ENCODE peak calls at places on chromosomes 1 and 21, in eight cellular contexts. G is right cardiac atrium, M is progenitor cell of endocrine pancreas, H is NCI-H446 treated with DMSO at 0.1 percent for 48 hours, Z is NCI-H1694, C is activated gamma-delta T cell treated with Interleukin-2 at 50 U/mL for 16 hours, E is stomach, K is COR-L47. W is an unnamed sample.

GRCh38 chr1:32274646-32275340 is 17.1 kb upstream of the HDAC1 start:
- DNase-seq in G (no peak), M (no peak), H (no peak), Z (no peak), C (no peak), E (no peak), K (no peak), W (no peak)

GRCh38 chr1:170284016-170284415 is 138.3 kb downstream of the NTMT2 start:
- DNase-seq in G (no peak), M (no peak), H (no peak), Z (no peak), C (no peak), E (no peak), K (no peak), W (peak)

GRCh38 chr1:87167157-87167810 is 161.4 kb upstream of the LMO4 start:
- DNase-seq in G (no peak), M (no peak), H (no peak), Z (no peak), C (no peak), E (no peak), K (no peak), W (no peak)

GRCh38 chr1:33986389-33987095 is 122.7 kb downstream of the HMGB4 start:
- DNase-seq in G (peak), M (no peak), H (peak), Z (no peak), C (no peak), E (peak), K (no peak), W (peak)

GRCh38 chr1:53180226-53180625 is 16.4 kb upstream of the CPT2 start:
- DNase-seq in G (no peak), M (no peak), H (no peak), Z (no peak), C (no peak), E (no peak), K (no peak), W (no peak)

GRCh38 chr1:201633811-201634210 is 94.9 kb downstream of the NAV1 start:
- DNase-seq in G (no peak), M (no peak), H (no peak), Z (no peak), C (no peak), E (no peak), K (no peak), W (no peak)

GRCh38 chr1:101051688-101052638 is 26.4 kb upstream of the DPH5 start:
- DNase-seq in G (no peak), M (no peak), H (no peak), Z (no peak), C (no peak), E (no peak), K (no peak), W (no peak)

GRCh38 chr1:78038491-78038939 is 7.3 kb upstream of the GIPC2 start:
- DNase-seq in G (no peak), M (no peak), H (no peak), Z (no peak), C (no peak), E (no peak), K (no peak), W (peak)

GRCh38 chr1:1204425-1204920 is 1.9 kb downstream of the TNFRSF18 start:
- DNase-seq in G (no peak), M (no peak), H (no peak), Z (no peak), C (no peak), E (no peak), K (no peak), W (no peak)

GRCh38 chr21:14968029-14968428 is 96.8 kb downstream of the NRIP1 start:
- DNase-seq in G (no peak), M (no peak), H (no peak), Z (no peak), C (no peak), E (no peak), K (no peak), W (no peak)

GRCh38 chr1:228007054-228007800 is 429 bp downstream of the WNT3A start:
- DNase-seq in G (no peak), M (peak), H (no peak), Z (no peak), C (no peak), E (peak), K (no peak), W (no peak)

GRCh38 chr1:244383278-244383884 is 68.3 kb downstream of the ADSS2 start:
- DNase-seq in G (no peak), M (no peak), H (no peak), Z (no peak), C (no peak), E (no peak), K (no peak), W (no peak)

GRCh38 chr1:86906419-86906818 is 7.5 kb downstream of the SELENOF start:
- DNase-seq in G (no peak), M (no peak), H (no peak), Z (no peak), C (no peak), E (no peak), K (peak), W (peak)

GRCh38 chr1:15506831-15507230 is 17.2 kb downstream of the CASP9 start:
- DNase-seq in G (no peak), M (no peak), H (no peak), Z (no peak), C (no peak), E (no peak), K (no peak), W (no peak)

GRCh38 chr1:182495693-182496092 is 45.7 kb downstream of the RGSL1 start:
- DNase-seq in G (no peak), M (no peak), H (no peak), Z (no peak), C (no peak), E (no peak), K (no peak), W (no peak)

GRCh38 chr1:8120693-8121260 is 94.7 kb upstream of the ERRFI1 start:
- DNase-seq in G (no peak), M (no peak), H (no peak), Z (no peak), C (no peak), E (peak), K (no peak), W (no peak)

GRCh38 chr1:101259744-101260148 is 22.9 kb downstream of the S1PR1 start:
- DNase-seq in G (no peak), M (no peak), H (no peak), Z (no peak), C (no peak), E (no peak), K (no peak), W (peak)

GRCh38 chr1:221449801-221450470 is 292.0 kb downstream of the DUSP10 start:
- DNase-seq in G (no peak), M (no peak), H (no peak), Z (no peak), C (no peak), E (no peak), K (no peak), W (peak)